ENCODE peak calls at places on chromosomes 6 and 20, in seven cellular contexts. S is nephron progenitor cell; X is H9; P is neural progenitor cell; D is astrocyte; Q is left lung; W is CD8-positive, alpha-beta T cell. T is an unnamed sample.

GRCh38 chr6:12151433-12151820 is 138.7 kb upstream of the EDN1 start:
- DNase-seq in S (no peak), X (no peak), P (no peak), D (no peak), Q (no peak), W (no peak), T (no peak)

GRCh38 chr6:121439456-121440250 is 4.2 kb downstream of the GJA1 start:
- DNase-seq in S (no peak), X (no peak), P (peak; percentile 15), D (no peak), Q (no peak), W (no peak), T (no peak)

GRCh38 chr6:44473393-44473792 is 85.9 kb downstream of the CDC5L start:
- DNase-seq in S (no peak), X (no peak), P (no peak), D (no peak), Q (no peak), W (no peak), T (no peak)

GRCh38 chr20:32737371-32738223 is 5.7 kb downstream of the COMMD7 start:
- DNase-seq in S (no peak), X (no peak), P (no peak), D (peak; percentile 90), Q (no peak), W (no peak), T (peak; percentile 60)

GRCh38 chr6:147711511-147711910 is 203.0 kb downstream of the SAMD5 start:
- DNase-seq in S (no peak), X (no peak), P (no peak), D (peak; percentile 67), Q (no peak), W (no peak), T (peak; percentile 46)

GRCh38 chr6:34982424-34982852 is 93.4 kb downstream of the ANKS1A start:
- DNase-seq in S (no peak), X (no peak), P (peak; percentile 26), D (peak; percentile 6), Q (no peak), W (no peak), T (no peak)

GRCh38 chr20:43961541-43962471 is 47.2 kb downstream of the TOX2 start:
- DNase-seq in S (no peak), X (peak; percentile 49), P (no peak), D (no peak), Q (no peak), W (no peak), T (no peak)

GRCh38 chr6:160960067-160960466 is 31.5 kb upstream of the MAP3K4 start:
- DNase-seq in S (no peak), X (no peak), P (peak; percentile 48), D (no peak), Q (no peak), W (no peak), T (no peak)

GRCh38 chr6:4133941-4134838 is 1.2 kb downstream of the ECI2 start:
- DNase-seq in S (peak; percentile 16), X (no peak), P (peak; percentile 39), D (no peak), Q (no peak), W (no peak), T (no peak)

GRCh38 chr20:48052492-48052870 is 267.2 kb upstream of the SULF2 start:
- DNase-seq in S (no peak), X (no peak), P (no peak), D (peak; percentile 38), Q (no peak), W (no peak), T (no peak)

GRCh38 chr6:134936476-134936875 is 13.4 kb downstream of the ALDH8A1 start:
- DNase-seq in S (no peak), X (no peak), P (no peak), D (peak; percentile 55), Q (no peak), W (no peak), T (no peak)

GRCh38 chr6:160269122-160269521 is 10.5 kb upstream of the SLC22A2 start:
- DNase-seq in S (no peak), X (no peak), P (no peak), D (no peak), Q (no peak), W (no peak), T (no peak)

GRCh38 chr6:90274481-90275030 is 22.1 kb downstream of the BACH2 start:
- DNase-seq in S (no peak), X (no peak), P (peak; percentile 23), D (no peak), Q (no peak), W (peak; percentile 80), T (no peak)

GRCh38 chr20:51666126-51666525 is 102.1 kb downstream of the ATP9A start:
- DNase-seq in S (no peak), X (no peak), P (no peak), D (no peak), Q (no peak), W (no peak), T (no peak)

GRCh38 chr6:102670756-102671155 is 1277.2 kb downstream of the GRIK2 start:
- DNase-seq in S (no peak), X (no peak), P (no peak), D (no peak), Q (no peak), W (no peak), T (no peak)

GRCh38 chr6:85594197-85594930 is 706 bp upstream of the SNX14 start:
- DNase-seq in S (no peak), X (no peak), P (peak; percentile 40), D (no peak), Q (no peak), W (no peak), T (no peak)

GRCh38 chr6:109441069-109441816 is 719 bp downstream of the SMPD2 start:
- DNase-seq in S (peak; percentile 56), X (peak; percentile 73), P (peak; percentile 75), D (peak; percentile 36), Q (peak; percentile 83), W (no peak), T (no peak)

GRCh38 chr20:11350126-11351005 is 567.3 kb upstream of the BTBD3 start:
- DNase-seq in S (no peak), X (no peak), P (no peak), D (peak; percentile 43), Q (no peak), W (no peak), T (peak; percentile 33)

GRCh38 chr6:168660400-168660945 is 219.5 kb downstream of the SMOC2 start:
- DNase-seq in S (no peak), X (no peak), P (no peak), D (no peak), Q (no peak), W (no peak), T (no peak)

GRCh38 chr20:57160985-57161384 is 105.5 kb downstream of the BMP7 start:
- DNase-seq in S (no peak), X (no peak), P (no peak), D (no peak), Q (no peak), W (no peak), T (no peak)

GRCh38 chr6:33547499-33547898 is 32.6 kb downstream of the BAK1 start:
- DNase-seq in S (no peak), X (no peak), P (no peak), D (no peak), Q (no peak), W (no peak), T (no peak)

GRCh38 chr6:167678102-167679101 is 148.3 kb upstream of the AFDN start:
- DNase-seq in S (peak; percentile 80), X (peak; percentile 76), P (peak; percentile 87), D (no peak), Q (no peak), W (no peak), T (no peak)

GRCh38 chr6:87574237-87574636 is 15.6 kb downstream of the RARS2 start:
- DNase-seq in S (no peak), X (no peak), P (no peak), D (no peak), Q (no peak), W (no peak), T (no peak)

GRCh38 chr6:2918936-2919335 is 15.8 kb upstream of the SERPINB9 start:
- DNase-seq in S (no peak), X (no peak), P (no peak), D (no peak), Q (no peak), W (no peak), T (no peak)

GRCh38 chr20:61100489-61100888 is 151.6 kb upstream of the CDH4 start:
- DNase-seq in S (no peak), X (no peak), P (no peak), D (no peak), Q (no peak), W (no peak), T (no peak)

DNA sequence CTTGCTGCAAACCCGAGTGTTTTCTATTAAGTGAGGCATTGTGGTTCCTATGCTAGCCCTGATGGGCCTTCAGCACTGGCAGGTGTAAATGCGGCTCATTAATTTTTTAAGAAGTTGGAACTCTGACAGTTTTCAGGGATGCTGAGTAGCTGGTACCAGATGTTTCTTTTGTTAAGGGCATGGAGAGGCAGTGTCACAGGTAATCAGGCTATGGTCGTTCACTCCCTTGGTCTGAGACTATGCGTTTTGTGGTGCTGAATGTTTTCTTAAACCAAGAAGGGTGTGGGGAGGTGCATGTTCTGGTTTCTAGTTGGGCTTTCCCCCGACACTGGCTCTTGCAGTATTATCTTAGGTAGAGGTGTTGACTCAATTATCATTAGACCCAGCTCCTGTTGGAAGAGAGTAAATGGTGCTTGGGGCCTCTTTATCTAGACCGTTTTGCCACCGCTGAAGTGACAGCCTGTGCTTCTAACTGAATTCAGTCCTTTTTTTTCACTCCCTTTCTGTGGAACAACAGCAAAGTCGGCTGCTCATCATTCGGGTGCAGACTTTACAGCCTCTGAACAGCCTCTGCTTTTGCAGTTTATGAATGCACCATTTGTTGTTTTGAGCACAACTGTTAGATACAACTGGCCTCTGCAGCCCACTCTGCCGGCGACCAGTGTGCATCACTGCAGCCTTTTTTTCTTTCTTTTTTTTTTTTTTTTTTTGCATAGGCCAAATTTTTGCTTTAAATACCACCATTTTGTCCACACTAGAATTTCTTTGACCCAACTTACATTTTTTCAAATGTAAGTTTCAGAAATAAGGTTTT is 35.6 kb downstream of the RREB1 start:
- DNase-seq in S (no peak), X (no peak), P (no peak), D (no peak), Q (no peak), W (no peak), T (no peak)
- TF ChIP-seq CTCF in S (peak; percentile 33), X (no peak), P (peak; percentile 7), D (peak; percentile 18), Q (no peak), W (no peak), T (peak; percentile 19)

GRCh38 chr6:15642276-15642675 is 20.6 kb downstream of the DTNBP1 start:
- DNase-seq in S (no peak), X (peak; percentile 52), P (no peak), D (no peak), Q (no peak), W (no peak), T (no peak)
- TF ChIP-seq CTCF in S (no peak), X (peak; percentile 73), P (peak; percentile 44), D (peak; percentile 21), Q (no peak), W (no peak), T (no peak)

DNA sequence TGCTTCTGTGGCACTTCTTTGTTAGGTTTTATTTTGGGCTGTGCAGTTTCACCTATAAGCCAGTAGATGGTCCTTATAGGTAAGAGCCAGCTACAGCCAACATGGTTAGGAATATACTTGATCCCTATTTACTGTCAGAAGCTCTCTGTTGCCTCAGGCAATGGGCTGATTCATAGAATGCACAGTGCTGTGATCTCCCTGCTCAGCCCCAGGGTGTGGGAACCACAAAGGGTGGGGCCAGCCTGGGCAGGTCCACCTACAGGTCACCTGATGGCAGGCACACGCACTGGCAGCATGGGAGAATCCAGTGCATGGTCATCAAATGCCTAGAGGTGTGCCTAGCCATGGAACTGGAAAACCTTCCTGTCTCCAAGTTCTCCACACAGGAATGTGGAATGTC is 191.9 kb downstream of the MOXD1 start:
- DNase-seq in S (no peak), X (no peak), P (no peak), D (no peak), Q (no peak), W (no peak), T (no peak)
- TF ChIP-seq CTCF in S (no peak), X (no peak), P (no peak), D (no peak), Q (no peak), W (no peak), T (no peak)

GRCh38 chr6:165390475-165390874 is 81.1 kb upstream of the C6orf118 start:
- DNase-seq in S (no peak), X (peak; percentile 30), P (peak; percentile 4), D (no peak), Q (no peak), W (no peak), T (no peak)
- TF ChIP-seq CTCF in S (no peak), X (no peak), P (no peak), D (no peak), Q (no peak), W (no peak), T (no peak)